ENCODE peak calls at places on chromosomes 3 and 15, in five cellular contexts. R is CD4-positive, CD25-positive, alpha-beta regulatory T cell; W is ovary; S is endothelial cell of umbilical vein; H is PC-3. A is an unnamed sample.

GRCh38 chr3:129567932-129568331 is 25.0 kb downstream of the H1-8 start:
- DNase-seq in R (no peak), H (no peak), S (no peak), W (no peak), A (no peak)

GRCh38 chr3:63097396-63097795 is 180.7 kb upstream of the SYNPR start:
- DNase-seq in H (no peak), W (no peak), R (no peak), S (no peak), A (no peak)

GRCh38 chr3:45527727-45528126 is 66.8 kb upstream of the LIMD1 start:
- DNase-seq in H (no peak), R (no peak), W (no peak), S (no peak), A (no peak)

GRCh38 chr3:32583708-32584107 is 13.1 kb upstream of the DYNC1LI1 start:
- DNase-seq in S (no peak), W (no peak), R (no peak), H (no peak), A (no peak)

GRCh38 chr3:47082519-47082918 is 81.4 kb downstream of the SETD2 start:
- DNase-seq in R (no peak), H (peak; percentile 44), S (no peak), W (no peak), A (no peak)

GRCh38 chr3:153404157-153404556 is 242.1 kb downstream of the RAP2B start:
- DNase-seq in S (no peak), W (no peak), H (no peak), R (no peak), A (no peak)

GRCh38 chr3:120382941-120383447 is 33.8 kb upstream of the LRRC58 start:
- DNase-seq in H (no peak), S (no peak), R (no peak), W (no peak), A (no peak)

GRCh38 chr3:54159917-54160316 is 37.6 kb downstream of the CACNA2D3 start:
- DNase-seq in R (no peak), W (no peak), S (no peak), H (no peak), A (no peak)

GRCh38 chr15:85828869-85829268 is 34.1 kb upstream of the KLHL25 start:
- DNase-seq in R (no peak), H (no peak), W (no peak), S (no peak), A (no peak)

GRCh38 chr3:39329493-39329892 is at the start of gene CCR8:
- DNase-seq in S (no peak), W (no peak), H (no peak), R (no peak), A (no peak)

GRCh38 chr3:149152420-149152819 is 23.0 kb downstream of the HPS3 start:
- DNase-seq in R (no peak), H (no peak), S (no peak), W (no peak), A (no peak)

GRCh38 chr3:120561251-120562045 is 34.7 kb upstream of the NDUFB4 start:
- DNase-seq in R (peak; percentile 69), W (peak; percentile 85), H (peak; percentile 84), S (peak; percentile 77), A (peak; percentile 63)

GRCh38 chr3:139074565-139075115 is 29.9 kb upstream of the PRR23C start:
- DNase-seq in W (no peak), H (no peak), S (no peak), R (no peak), A (no peak)

GRCh38 chr3:195147649-195148121 is 123.3 kb downstream of the XXYLT1 start:
- DNase-seq in H (no peak), R (no peak), W (no peak), S (peak; percentile 91), A (no peak)

GRCh38 chr3:5948081-5948480 is 760.6 kb downstream of the EDEM1 start:
- DNase-seq in H (peak; percentile 18), R (no peak), S (no peak), W (no peak), A (no peak)
- H3K9me3 ChIP-seq in H (no peaks in the 10 kb centered on the region), R (no peaks in the 10 kb centered on the region), S (no peaks in the 10 kb centered on the region), W (no peaks in the 10 kb centered on the region), A (no peaks in the 10 kb centered on the region)

DNA sequence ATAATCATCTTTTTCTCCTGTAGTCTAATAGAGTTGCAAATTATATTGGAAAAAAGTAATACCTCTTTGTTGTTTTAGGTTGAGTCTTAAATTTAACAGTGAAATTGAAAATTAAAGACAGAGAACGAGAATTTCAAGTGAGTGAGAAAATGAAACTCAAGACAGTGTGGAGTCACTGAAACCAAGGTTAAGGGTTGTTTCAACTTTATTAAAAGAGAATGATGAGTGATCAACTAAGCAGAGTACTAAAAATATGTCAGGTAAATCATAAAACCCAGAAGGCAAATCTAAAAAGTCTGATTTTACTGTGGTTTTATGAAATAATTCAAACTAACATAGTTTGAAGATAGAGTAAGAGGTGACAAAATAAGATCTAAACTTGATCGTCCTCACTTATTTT is 782.5 kb upstream of the SEMA6D start:
- DNase-seq in S (no peak), R (no peak), H (no peak), W (no peak), A (no peak)
- H3K9me3 ChIP-seq in S (no peaks in the 10 kb centered on the region), R (no peaks in the 10 kb centered on the region), H (no peaks in the 10 kb centered on the region), W (no peaks in the 10 kb centered on the region), A (no peaks in the 10 kb centered on the region)

GRCh38 chr15:20340331-20340811 is 201.2 kb downstream of the GOLGA6L6 start:
- DNase-seq in H (peak; percentile 17), W (peak; percentile 46), R (no peak), S (peak; percentile 2), A (peak; percentile 20)
- H3K9me3 ChIP-seq in H (peaks cover 50% of the 10 kb centered on the region), W (peaks cover 6% of the 10 kb centered on the region), R (peaks cover 21% of the 10 kb centered on the region), S (peaks cover 43% of the 10 kb centered on the region), A (peaks cover 4% of the 10 kb centered on the region)

DNA sequence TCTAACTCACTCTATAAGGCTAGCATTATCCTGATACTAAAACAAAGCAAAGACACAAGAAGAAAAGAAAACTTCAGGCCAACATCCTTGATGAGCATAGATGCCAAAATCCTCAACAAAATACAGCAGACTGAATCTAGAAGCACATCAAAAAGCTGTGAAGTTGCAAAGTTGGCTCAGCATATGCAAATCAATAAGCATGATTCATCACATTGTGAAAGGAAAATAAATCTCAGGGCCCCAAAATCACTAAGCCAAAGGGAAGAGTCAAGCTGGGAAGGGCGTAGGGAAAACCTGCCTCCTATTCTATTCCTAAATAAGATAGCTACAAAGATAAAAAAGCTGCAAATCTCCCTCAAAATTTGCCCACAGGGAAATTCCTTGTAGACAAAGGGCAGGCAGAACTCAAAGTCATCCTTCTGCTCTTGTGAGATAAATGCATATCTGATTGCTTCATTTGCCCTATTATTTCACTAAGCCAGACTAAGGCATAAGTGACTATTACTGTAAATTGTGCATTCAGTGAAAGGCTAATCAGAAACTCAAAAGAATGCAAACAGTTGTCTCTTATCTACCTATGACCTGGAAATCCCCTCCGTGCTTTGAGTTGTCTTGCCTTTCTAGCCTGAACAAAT is 30.4 kb upstream of the CCNL1 start:
- DNase-seq in W (no peak), H (no peak), S (no peak), R (no peak), A (no peak)
- H3K9me3 ChIP-seq in W (no peaks in the 10 kb centered on the region), H (peaks cover 5% of the 10 kb centered on the region), S (no peaks in the 10 kb centered on the region), R (peaks cover 62% of the 10 kb centered on the region), A (peaks cover 15% of the 10 kb centered on the region)

DNA sequence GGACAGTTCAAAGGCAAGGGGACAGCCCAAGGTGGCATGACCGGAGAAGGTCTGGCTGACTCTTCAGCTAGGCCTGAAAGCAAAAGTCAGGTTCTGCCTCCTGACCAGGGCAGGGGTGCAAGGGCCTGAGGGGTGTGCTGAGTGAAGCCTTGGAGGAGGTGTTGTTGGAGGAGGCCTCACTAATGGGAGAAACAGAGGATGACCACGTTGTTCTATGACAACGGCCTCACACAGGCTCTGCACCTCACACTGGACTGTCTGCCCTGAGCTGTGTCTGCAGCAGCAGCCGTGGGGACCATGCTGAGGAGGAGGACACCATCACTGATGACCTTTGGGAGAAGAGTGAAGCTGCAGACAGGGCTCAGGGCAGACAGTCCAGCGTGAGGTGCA is 116.9 kb upstream of the ABHD17C start:
- DNase-seq in W (no peak), H (no peak), R (no peak), S (no peak), A (no peak)
- H3K9me3 ChIP-seq in W (no peaks in the 10 kb centered on the region), H (no peaks in the 10 kb centered on the region), R (no peaks in the 10 kb centered on the region), S (no peaks in the 10 kb centered on the region), A (no peaks in the 10 kb centered on the region)

GRCh38 chr3:4061201-4061600 is 242.0 kb upstream of the SETMAR start:
- DNase-seq in S (no peak), H (no peak), W (no peak), R (no peak), A (no peak)
- H3K9me3 ChIP-seq in S (peaks cover 6% of the 10 kb centered on the region), H (no peaks in the 10 kb centered on the region), W (no peaks in the 10 kb centered on the region), R (no peaks in the 10 kb centered on the region), A (no peaks in the 10 kb centered on the region)

DNA sequence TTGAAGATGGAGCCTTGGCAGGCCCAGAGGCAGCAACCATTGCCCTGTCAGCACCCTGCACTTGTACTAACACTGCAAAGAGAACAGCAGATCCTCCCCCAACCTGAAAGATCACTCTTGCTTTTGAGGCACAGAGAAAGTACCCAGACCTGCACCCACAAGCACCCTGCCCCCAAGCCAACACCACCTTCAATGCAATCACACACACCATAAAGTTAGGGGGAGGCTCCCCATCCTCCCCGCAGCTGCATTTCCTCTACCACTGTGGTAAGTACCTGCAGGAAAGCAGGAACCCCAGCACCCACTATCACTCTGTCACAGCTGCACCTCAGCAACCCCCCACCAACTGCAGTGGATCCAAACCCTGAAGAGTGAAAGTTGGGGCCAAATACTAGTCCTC is 12.0 kb downstream of the OR5K3 start:
- DNase-seq in S (no peak), W (no peak), R (no peak), H (no peak), A (no peak)
- H3K9me3 ChIP-seq in S (no peaks in the 10 kb centered on the region), W (no peaks in the 10 kb centered on the region), R (peaks cover 29% of the 10 kb centered on the region), H (peaks cover 8% of the 10 kb centered on the region), A (peaks cover 18% of the 10 kb centered on the region)

DNA sequence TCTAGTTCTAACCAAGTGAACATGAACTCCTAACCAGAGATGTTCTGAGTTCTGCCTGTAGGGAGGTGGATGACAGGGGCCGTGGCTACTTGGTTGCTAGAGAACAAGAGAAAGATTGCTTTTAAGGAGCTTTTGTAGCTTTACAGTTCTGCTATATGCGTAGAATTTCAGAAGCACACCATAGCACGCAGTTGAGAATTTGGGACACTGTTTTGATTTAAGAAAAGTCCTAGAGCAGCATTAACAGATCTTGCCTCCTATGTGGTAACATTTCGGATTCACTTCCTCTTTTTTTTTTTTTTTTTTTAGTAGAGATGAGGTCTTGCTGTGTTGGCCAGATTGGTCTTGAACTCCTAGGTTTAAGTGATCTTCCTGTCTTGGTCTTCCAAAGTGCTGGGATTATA is 181.7 kb downstream of the TCF12 start:
- DNase-seq in H (no peak), R (no peak), W (no peak), S (no peak), A (no peak)
- H3K9me3 ChIP-seq in H (no peaks in the 10 kb centered on the region), R (no peaks in the 10 kb centered on the region), W (no peaks in the 10 kb centered on the region), S (no peaks in the 10 kb centered on the region), A (no peaks in the 10 kb centered on the region)

DNA sequence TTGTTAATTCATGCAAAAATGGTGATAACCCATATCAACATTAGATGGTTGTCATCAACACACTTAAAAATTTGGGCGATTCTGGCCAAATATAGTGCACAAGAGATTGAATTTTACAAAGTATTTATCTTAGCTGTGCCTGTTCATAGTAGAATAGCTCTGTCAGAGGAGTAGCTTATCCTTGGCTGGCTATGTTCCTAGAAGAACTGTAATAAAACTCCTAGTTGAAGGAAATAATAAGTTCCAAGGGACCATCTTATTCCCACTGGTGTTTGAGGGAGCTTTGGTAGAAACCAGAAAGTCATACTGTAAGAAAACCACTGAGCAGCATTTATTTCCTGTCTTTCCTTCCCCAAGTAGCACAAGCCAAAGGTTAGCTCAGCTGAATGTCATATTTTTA is 201.8 kb downstream of the GRM7 start:
- DNase-seq in R (no peak), H (no peak), W (no peak), S (no peak), A (no peak)
- H3K9me3 ChIP-seq in R (no peaks in the 10 kb centered on the region), H (peaks cover 16% of the 10 kb centered on the region), W (no peaks in the 10 kb centered on the region), S (no peaks in the 10 kb centered on the region), A (no peaks in the 10 kb centered on the region)